ENCODE peak calls at places on chromosomes 13 and 19, in ten cellular contexts. F is transverse colon, T is heart left ventricle, N is tibial nerve, Q is body of pancreas, K is adrenal gland, I is thyroid gland, Z is ovary, J is uterus, U is K562. X is an unnamed sample.

GRCh38 chr13:18962168-18962734 is 219.4 kb downstream of the TUBA3C start:
- DNase-seq in I (no peak), N (no peak), F (no peak), T (no peak), J (no peak), U (no peak), K (no peak), Q (no peak), Z (no peak), X (no peak)

GRCh38 chr19:6247007-6247288 is 32.8 kb downstream of the MLLT1 start:
- DNase-seq in T (no peak), U (no peak), J (no peak), Q (no peak), I (no peak), N (no peak), K (no peak), Z (no peak), F (no peak), X (no peak)

GRCh38 chr19:17576758-17577532 is 21.5 kb downstream of the COLGALT1 start:
- DNase-seq in N (peak), Q (no peak), K (peak), U (peak), Z (peak), T (no peak), I (peak), F (peak), J (peak), X (peak)

GRCh38 chr19:34662919-34663318 is 14.0 kb downstream of the SCGB2B2 start:
- DNase-seq in N (no peak), U (peak), Q (peak), Z (no peak), T (no peak), J (no peak), I (no peak), F (no peak), K (no peak), X (no peak)

GRCh38 chr19:12946092-12946845 is 607 bp downstream of the RAD23A start:
- DNase-seq in K (peak), Q (peak), J (peak), U (peak), I (peak), T (peak), F (peak), Z (peak), N (no peak), X (no peak)

GRCh38 chr13:31982540-31982939 is 49.0 kb upstream of the FRY start:
- DNase-seq in F (peak), Q (peak), Z (peak), U (no peak), T (peak), K (peak), N (peak), J (no peak), I (peak), X (no peak)

GRCh38 chr13:47064381-47064780 is 167.5 kb upstream of the HTR2A start:
- DNase-seq in F (no peak), I (no peak), N (no peak), U (no peak), J (no peak), T (no peak), Z (no peak), Q (no peak), K (no peak), X (no peak)

GRCh38 chr19:47362321-47362720 is 13.2 kb downstream of the DHX34 start:
- DNase-seq in K (no peak), T (no peak), Z (no peak), I (no peak), F (no peak), U (no peak), J (no peak), Q (no peak), N (no peak), X (no peak)

GRCh38 chr19:51702103-51702753 is 9.1 kb downstream of the SPACA6 start:
- DNase-seq in I (peak), K (peak), N (peak), F (peak), U (peak), Q (peak), Z (peak), T (peak), J (peak), X (peak)

GRCh38 chr13:99280166-99280565 is 22.0 kb upstream of the GPR18 start:
- DNase-seq in K (no peak), N (no peak), F (peak), I (no peak), Z (no peak), Q (no peak), J (no peak), T (no peak), U (no peak), X (no peak)

GRCh38 chr19:3760871-3761361 is 576 bp downstream of the APBA3 start:
- DNase-seq in Z (no peak), U (no peak), T (no peak), K (no peak), I (no peak), J (no peak), F (no peak), Q (no peak), N (no peak), X (no peak)

GRCh38 chr19:45468159-45468651 is 409 bp downstream of the FOSB start:
- DNase-seq in J (no peak), F (peak), N (peak), I (peak), Q (peak), U (no peak), K (no peak), Z (no peak), T (peak), X (peak)
- TF ChIP-seq CTCF in J (no peak), F (no peak), N (no peak), I (peak), Q (no peak), U (peak), K (no peak), Z (no peak), T (no peak), X (no peak)

GRCh38 chr13:98273824-98274786 is 97.0 kb upstream of the RNF113B start:
- DNase-seq in I (peak), T (no peak), F (no peak), U (no peak), Z (no peak), N (no peak), Q (no peak), K (no peak), J (no peak), X (no peak)
- H3K4me3 ChIP-seq in I (no peak), T (no peak), F (no peak), U (no peak), Z (no peak), N (no peak), Q (no peak), K (no peak), J (no peak), X (no peak)

GRCh38 chr19:9674669-9675357 is at the start of gene ZNF562:
- DNase-seq in N (peak), T (peak), Z (peak), U (peak), Q (peak), K (peak), F (peak), I (peak), J (peak), X (peak)
- TF ChIP-seq POLR2A in N (peak), T (peak), Z (peak), U (peak), Q (peak), K (peak), F (peak), I (peak), J (peak), X (no peak)

GRCh38 chr19:8079988-8080387 is 27.4 kb downstream of the CCL25 start:
- DNase-seq in F (no peak), Q (no peak), U (no peak), T (no peak), Z (no peak), J (no peak), I (no peak), K (no peak), N (no peak), X (no peak)

GRCh38 chr19:8083141-8083540 is 30.6 kb downstream of the CCL25 start:
- DNase-seq in T (no peak), K (no peak), U (no peak), Z (no peak), N (no peak), F (no peak), I (no peak), Q (no peak), J (no peak), X (no peak)

GRCh38 chr19:8080832-8081231 is 28.3 kb downstream of the CCL25 start:
- DNase-seq in N (no peak), K (no peak), I (no peak), F (no peak), U (no peak), Z (no peak), Q (no peak), J (no peak), T (no peak), X (no peak)

GRCh38 chr19:8084152-8084551 is 31.6 kb downstream of the CCL25 start:
- DNase-seq in J (no peak), I (no peak), F (no peak), U (no peak), N (no peak), T (no peak), Z (no peak), K (no peak), Q (no peak), X (no peak)

GRCh38 chr19:8081569-8082550 is 29.3 kb downstream of the CCL25 start:
- DNase-seq in Z (no peak), Q (no peak), K (no peak), N (no peak), J (no peak), F (no peak), T (no peak), U (no peak), I (no peak), X (no peak)
- TF ChIP-seq CTCF in Z (no peak), Q (no peak), K (no peak), N (no peak), J (no peak), F (no peak), T (no peak), U (no peak), I (no peak), X (no peak)

X was measured in lower leg skin.